ENCODE peak calls at places on chromosomes 1 and 21, in seven cellular contexts. F is IMR-90, T is HCT116, Q is heart left ventricle, V is A549, S is uterus, W is ovary. R is an unnamed sample.

GRCh38 chr1:47031059-47031458 is 7.6 kb downstream of the CYP4X1 start:
- DNase-seq in Q (no peak), S (no peak), V (no peak), T (no peak), W (no peak), F (no peak), R (no peak)

GRCh38 chr1:242761556-242761955 is 237.1 kb upstream of the PLD5 start:
- DNase-seq in T (no peak), S (no peak), Q (no peak), F (no peak), V (no peak), W (no peak), R (no peak)

GRCh38 chr21:38985423-38986378 is 180.0 kb downstream of the ETS2 start:
- DNase-seq in V (no peak), T (no peak), W (peak; percentile 83), Q (peak; percentile 74), F (peak; percentile 93), S (peak; percentile 74), R (peak; percentile 21)

GRCh38 chr21:28834335-28835238 is 158.1 kb downstream of the LTN1 start:
- DNase-seq in V (no peak), W (no peak), F (no peak), S (no peak), T (no peak), Q (no peak), R (no peak)

GRCh38 chr1:20361805-20362381 is 71.2 kb downstream of the VWA5B1 start:
- DNase-seq in S (peak; percentile 59), W (peak; percentile 75), F (peak; percentile 37), V (peak; percentile 49), Q (peak; percentile 61), T (peak; percentile 42), R (peak; percentile 73)

GRCh38 chr1:235012436-235013210 is 116.0 kb downstream of the TOMM20 start:
- DNase-seq in Q (no peak), T (no peak), S (no peak), F (no peak), W (no peak), V (no peak), R (peak; percentile 11)

GRCh38 chr1:175129997-175130648 is 62.5 kb downstream of the KIAA0040 start:
- DNase-seq in T (no peak), Q (peak; percentile 31), V (no peak), W (no peak), F (no peak), S (no peak), R (no peak)

GRCh38 chr1:41371630-41372599 is 10.7 kb downstream of the FOXO6 start:
- DNase-seq in V (no peak), Q (peak; percentile 52), F (no peak), T (no peak), W (peak; percentile 71), S (no peak), R (no peak)

GRCh38 chr1:68974447-68974846 is 477.6 kb upstream of the DEPDC1 start:
- DNase-seq in Q (no peak), F (no peak), S (no peak), T (no peak), V (no peak), W (no peak), R (no peak)

GRCh38 chr1:24503003-24503751 is 541 bp downstream of the RCAN3 start:
- DNase-seq in V (peak; percentile 4), T (no peak), S (no peak), F (no peak), Q (peak; percentile 24), W (no peak), R (peak; percentile 61)

GRCh38 chr1:90201467-90202358 is 206.8 kb downstream of the ZNF326 start:
- DNase-seq in Q (no peak), W (no peak), V (peak; percentile 2), S (no peak), F (peak; percentile 63), T (no peak), R (no peak)

GRCh38 chr1:205512059-205513045 is 7.9 kb downstream of the CDK18 start:
- DNase-seq in Q (peak; percentile 57), W (peak; percentile 36), V (no peak), S (peak; percentile 43), T (no peak), F (peak; percentile 11), R (no peak)

GRCh38 chr1:24931481-24932221 is 1.6 kb upstream of the RUNX3 start:
- DNase-seq in F (no peak), S (no peak), V (no peak), Q (no peak), T (no peak), W (no peak), R (no peak)

GRCh38 chr1:209643295-209644020 is 8.8 kb downstream of the LAMB3 start:
- DNase-seq in W (peak; percentile 83), T (no peak), V (no peak), S (peak; percentile 61), Q (peak; percentile 82), F (no peak), R (no peak)

GRCh38 chr1:205774277-205775014 is 836 bp downstream of the RAB29 start:
- DNase-seq in S (peak; percentile 18), Q (no peak), V (no peak), F (no peak), W (no peak), T (no peak), R (peak; percentile 34)

GRCh38 chr1:231748744-231749143 is 122.2 kb downstream of the DISC1 start:
- DNase-seq in F (peak; percentile 10), S (no peak), T (no peak), V (no peak), W (no peak), Q (no peak), R (no peak)

GRCh38 chr1:244964112-244964971 is 100.0 kb upstream of the HNRNPU start:
- DNase-seq in W (no peak), V (peak; percentile 79), T (no peak), S (no peak), F (peak; percentile 90), Q (no peak), R (peak; percentile 61)

GRCh38 chr1:114173704-114174103 is 20.0 kb upstream of the SYT6 start:
- DNase-seq in S (no peak), W (no peak), Q (no peak), F (no peak), V (no peak), T (no peak), R (no peak)

GRCh38 chr1:119605686-119606085 is 42.4 kb downstream of the ZNF697 start:
- DNase-seq in T (no peak), Q (no peak), F (no peak), S (no peak), V (no peak), W (no peak), R (no peak)

GRCh38 chr1:60825593-60825992 is 256.8 kb upstream of the NFIA start:
- DNase-seq in S (no peak), W (no peak), F (no peak), Q (no peak), T (peak; percentile 3), V (no peak), R (no peak)

GRCh38 chr1:163046071-163046470 is 23.1 kb upstream of the RGS4 start:
- DNase-seq in Q (no peak), F (peak; percentile 74), S (no peak), T (no peak), W (no peak), V (no peak), R (no peak)

GRCh38 chr1:70778056-70778762 is 269.4 kb downstream of the PTGER3 start:
- DNase-seq in S (no peak), V (no peak), F (no peak), Q (no peak), T (no peak), W (no peak), R (no peak)

GRCh38 chr1:117928881-117929339 is 511 bp downstream of the GDAP2 start:
- DNase-seq in T (peak; percentile 39), W (no peak), F (peak; percentile 63), S (peak; percentile 23), V (peak; percentile 53), Q (peak; percentile 58), R (peak; percentile 71)

GRCh38 chr1:158025576-158026230 is 32.3 kb downstream of the KIRREL1 start:
- DNase-seq in T (no peak), S (no peak), W (no peak), Q (no peak), V (no peak), F (no peak), R (no peak)

GRCh38 chr1:58573705-58574591 is 3.1 kb downstream of the TACSTD2 start:
- DNase-seq in Q (no peak), V (no peak), S (no peak), F (no peak), W (no peak), T (no peak), R (no peak)

GRCh38 chr21:44800103-44800502 is 1.5 kb downstream of the UBE2G2 start:
- DNase-seq in W (no peak), Q (no peak), F (peak; percentile 59), S (no peak), T (no peak), V (peak; percentile 43), R (no peak)
- H3K4me3 ChIP-seq in W (no peak overlapping the region), Q (peak overlapping the region; percentile 90), F (no peak overlapping the region), S (no peak overlapping the region), T (peak overlapping the region; percentile 78), V (peak overlapping the region; percentile 91), R (no peak overlapping the region)

GRCh38 chr21:27674037-27674436 is 707.1 kb upstream of the ADAMTS5 start:
- DNase-seq in V (no peak), W (no peak), T (no peak), Q (no peak), S (no peak), F (peak; percentile 88), R (no peak)

GRCh38 chr21:27678511-27678910 is 711.6 kb upstream of the ADAMTS5 start:
- DNase-seq in F (no peak), Q (no peak), T (no peak), W (no peak), S (no peak), V (no peak), R (no peak)

GRCh38 chr21:27681841-27682240 is 715.0 kb upstream of the ADAMTS5 start:
- DNase-seq in W (no peak), S (no peak), T (no peak), Q (no peak), F (peak; percentile 53), V (no peak), R (no peak)

GRCh38 chr21:27681038-27681437 is 714.1 kb upstream of the ADAMTS5 start:
- DNase-seq in Q (no peak), F (peak; percentile 46), V (no peak), S (no peak), T (no peak), W (no peak), R (no peak)

GRCh38 chr21:27677547-27677946 is 710.7 kb upstream of the ADAMTS5 start:
- DNase-seq in F (no peak), S (no peak), V (no peak), Q (no peak), T (no peak), W (no peak), R (no peak)
- H3K9me3 ChIP-seq in F (no peaks in the 10 kb centered on the region), S (no peaks in the 10 kb centered on the region), V (no peaks in the 10 kb centered on the region), Q (no peaks in the 10 kb centered on the region), T (peaks cover 4% of the 10 kb centered on the region), W (no peaks in the 10 kb centered on the region), R (no peaks in the 10 kb centered on the region)

GRCh38 chr1:66445492-66446181 is 88.3 kb upstream of the SGIP1 start:
- DNase-seq in V (no peak), W (no peak), T (no peak), F (no peak), S (no peak), Q (peak; percentile 35), R (no peak)
- TF ChIP-seq POLR2A in V (no peak), W (no peak), T (no peak), F (no peak), S (no peak), Q (no peak), R (no peak)

GRCh38 chr1:172054172-172054571 is 212.9 kb downstream of the DNM3 start:
- DNase-seq in Q (no peak), T (no peak), W (no peak), V (no peak), S (no peak), F (no peak), R (no peak)

GRCh38 chr1:172051898-172052297 is 210.6 kb downstream of the DNM3 start:
- DNase-seq in T (no peak), S (no peak), V (no peak), Q (no peak), W (no peak), F (no peak), R (no peak)
- H3K4me3 ChIP-seq in T (no peak overlapping the region), S (no peak overlapping the region), V (no peak overlapping the region), Q (no peak overlapping the region), W (no peak overlapping the region), F (no peak overlapping the region), R (no peak overlapping the region)